ENCODE peak calls at places on chromosome 4, in six cellular contexts. I is hypothalamus, U is upper lobe of right lung, V is left colon, Z is AG09309, A is A549. X is an unnamed sample.

GRCh38 chr4:2105559-2105958 is 46.4 kb downstream of the NAT8L start:
- DNase-seq in I (no peak), Z (no peak), A (no peak), V (no peak), U (no peak), X (no peak)

GRCh38 chr4:682490-683172 is 6.3 kb downstream of the SLC49A3 start:
- DNase-seq in U (no peak), Z (no peak), V (no peak), I (no peak), A (no peak), X (no peak)

GRCh38 chr4:88706574-88706973 is 8.9 kb upstream of the NAP1L5 start:
- DNase-seq in V (no peak), I (no peak), U (no peak), Z (peak; percentile 31), A (peak; percentile 58), X (no peak)

GRCh38 chr4:161828061-161828460 is 335.7 kb downstream of the FSTL5 start:
- DNase-seq in I (no peak), Z (no peak), U (peak; percentile 20), A (no peak), V (no peak), X (no peak)

GRCh38 chr4:113547487-113548042 is 214.0 kb downstream of the CAMK2D start:
- DNase-seq in A (peak; percentile 93), U (peak; percentile 87), Z (peak; percentile 98), I (peak; percentile 56), V (peak; percentile 92), X (peak; percentile 68)

GRCh38 chr4:166400270-166400894 is 527.3 kb downstream of the TLL1 start:
- DNase-seq in Z (no peak), U (no peak), I (no peak), A (no peak), V (no peak), X (no peak)

GRCh38 chr4:176778491-176778890 is 14.2 kb downstream of the VEGFC start:
- DNase-seq in Z (no peak), A (peak; percentile 55), I (no peak), U (no peak), V (no peak), X (no peak)

GRCh38 chr4:168840988-168841681 is 168.9 kb downstream of the CBR4 start:
- DNase-seq in Z (no peak), V (peak; percentile 20), I (no peak), A (no peak), U (no peak), X (no peak)

GRCh38 chr4:39975488-39976089 is 2.1 kb downstream of the PDS5A start:
- DNase-seq in A (no peak), Z (peak; percentile 31), U (no peak), I (no peak), V (no peak), X (no peak)

GRCh38 chr4:160836431-160836830 is 1327.4 kb downstream of the FSTL5 start:
- DNase-seq in U (no peak), A (no peak), I (no peak), Z (no peak), V (no peak), X (no peak)

GRCh38 chr4:76449362-76449767 is 14.3 kb downstream of the SHROOM3 start:
- DNase-seq in V (no peak), U (no peak), A (no peak), I (no peak), Z (no peak), X (no peak)

GRCh38 chr4:59818656-59819055 is 1381.5 kb upstream of the ADGRL3 start:
- DNase-seq in I (no peak), A (peak; percentile 1), V (no peak), Z (no peak), U (no peak), X (no peak)

GRCh38 chr4:4599886-4600285 is 58.0 kb upstream of the STX18 start:
- DNase-seq in A (no peak), U (no peak), I (no peak), Z (no peak), V (no peak), X (no peak)

GRCh38 chr4:77699731-77700210 is 94.2 kb downstream of the CXCL13 start:
- DNase-seq in V (no peak), U (no peak), Z (peak; percentile 50), I (no peak), A (peak; percentile 47), X (peak; percentile 55)

GRCh38 chr4:37873383-37873782 is 17.5 kb upstream of the TBC1D1 start:
- DNase-seq in I (no peak), A (peak; percentile 29), U (no peak), Z (no peak), V (no peak), X (no peak)

GRCh38 chr4:41363384-41363981 is 106.8 kb downstream of the UCHL1 start:
- DNase-seq in V (no peak), A (peak; percentile 39), U (no peak), I (no peak), Z (peak; percentile 83), X (no peak)

X was measured in AG04449.